ENCODE peak calls at places on chromosomes 16 and 17, in five cellular contexts. K is heart right ventricle, W is mucosa of descending colon, L is right lobe of liver, F is AG09309. Z is an unnamed sample.
A peak's percentile ranks its signal among the peaks of the same experiment; 100 is the strongest.

GRCh38 chr17:57158296-57158695 is 73.2 kb downstream of the AKAP1 start:
- DNase-seq in K (no peak), W (no peak), L (no peak), F (no peak), Z (no peak)

GRCh38 chr16:84754353-84754856 is 54.6 kb downstream of the USP10 start:
- DNase-seq in K (peak; percentile 78), W (no peak), L (no peak), F (peak; percentile 74), Z (peak; percentile 96)

GRCh38 chr17:80688994-80689635 is 144.5 kb downstream of the RPTOR start:
- DNase-seq in K (no peak), W (no peak), L (no peak), F (no peak), Z (no peak)

GRCh38 chr16:89618114-89618999 is 4.9 kb downstream of the DPEP1 start:
- DNase-seq in K (no peak), W (no peak), L (no peak), F (no peak), Z (peak; percentile 54)

GRCh38 chr17:44043326-44043725 is 23.1 kb downstream of the LSM12 start:
- DNase-seq in K (no peak), W (no peak), L (no peak), F (peak; percentile 58), Z (no peak)

GRCh38 chr16:19744670-19745069 is 26.6 kb downstream of the IQCK start:
- DNase-seq in K (no peak), W (no peak), L (no peak), F (no peak), Z (no peak)

GRCh38 chr17:45895969-45896793 is 1.8 kb downstream of the MAPT start:
- DNase-seq in K (no peak), W (no peak), L (no peak), F (no peak), Z (no peak)

GRCh38 chr17:76451480-76451879 is 1.5 kb downstream of the UBE2O start:
- DNase-seq in K (no peak), W (no peak), L (no peak), F (no peak), Z (no peak)

GRCh38 chr17:76690596-76691280 is 20.0 kb downstream of the MXRA7 start:
- DNase-seq in K (no peak), W (no peak), L (no peak), F (no peak), Z (no peak)

GRCh38 chr16:17467923-17468540 is 2.7 kb downstream of the XYLT1 start:
- DNase-seq in K (peak; percentile 71), W (peak; percentile 80), L (peak; percentile 64), F (no peak), Z (peak; percentile 76)

GRCh38 chr17:2068589-2069051 is 13.7 kb downstream of the HIC1 start:
- DNase-seq in K (no peak), W (peak; percentile 48), L (no peak), F (no peak), Z (no peak)

GRCh38 chr17:7056386-7056785 is 12.5 kb upstream of the SLC16A11 start:
- DNase-seq in K (no peak), W (no peak), L (no peak), F (no peak), Z (no peak)

GRCh38 chr17:40307691-40308289 is 1.2 kb upstream of the RARA start:
- DNase-seq in K (no peak), W (peak; percentile 29), L (no peak), F (no peak), Z (peak; percentile 42)

GRCh38 chr16:24688359-24688758 is 41.1 kb upstream of the TNRC6A start:
- DNase-seq in K (no peak), W (no peak), L (no peak), F (no peak), Z (no peak)

GRCh38 chr16:13992322-13992721 is 72.4 kb downstream of the ERCC4 start:
- DNase-seq in K (no peak), W (no peak), L (no peak), F (no peak), Z (no peak)

GRCh38 chr16:69406780-69407331 is 17.6 kb upstream of the CYB5B start:
- DNase-seq in K (no peak), W (no peak), L (no peak), F (no peak), Z (peak; percentile 49)

GRCh38 chr16:79429276-79430128 is 171.0 kb downstream of the MAF start:
- DNase-seq in K (no peak), W (no peak), L (no peak), F (no peak), Z (peak; percentile 7)

GRCh38 chr17:29588561-29589411 is 662 bp downstream of the GIT1 start:
- DNase-seq in K (peak; percentile 31), W (peak; percentile 71), L (no peak), F (no peak), Z (peak; percentile 69)

GRCh38 chr17:51733166-51733565 is 425.3 kb downstream of the CA10 start:
- DNase-seq in K (no peak), W (no peak), L (no peak), F (no peak), Z (no peak)

GRCh38 chr17:78112508-78113471 is 15.8 kb downstream of the TMC6 start:
- DNase-seq in K (peak; percentile 77), W (peak; percentile 90), L (peak; percentile 82), F (no peak), Z (peak; percentile 87)

GRCh38 chr16:67995423-67995822 is 3.9 kb downstream of the DPEP2 start:
- DNase-seq in K (no peak), W (no peak), L (no peak), F (no peak), Z (peak; percentile 64)

GRCh38 chr16:21639493-21639892 is 12.9 kb downstream of the IGSF6 start:
- DNase-seq in K (no peak), W (no peak), L (no peak), F (no peak), Z (no peak)

GRCh38 chr16:89549007-89549700 is 11.3 kb upstream of the RPL13 start:
- DNase-seq in K (no peak), W (no peak), L (no peak), F (no peak), Z (no peak)

GRCh38 chr16:4190934-4191333 is 50.9 kb downstream of the SRL start:
- DNase-seq in K (no peak), W (no peak), L (no peak), F (no peak), Z (no peak)

GRCh38 chr17:4908301-4908700 is 5.4 kb upstream of the CHRNE start:
- DNase-seq in K (no peak), W (peak; percentile 15), L (no peak), F (no peak), Z (no peak)

GRCh38 chr17:64531955-64532371 is 25.2 kb downstream of the CEP95 start:
- DNase-seq in K (no peak), W (no peak), L (no peak), F (peak; percentile 56), Z (no peak)

GRCh38 chr17:65131946-65132345 is 5.2 kb upstream of the RGS9 start:
- DNase-seq in K (no peak), W (no peak), L (no peak), F (peak; percentile 87), Z (no peak)

GRCh38 chr16:82509636-82510035 is 117.1 kb upstream of the CDH13 start:
- DNase-seq in K (no peak), W (no peak), L (no peak), F (no peak), Z (no peak)

GRCh38 chr17:32697728-32698625 is 178.9 kb downstream of the MYO1D start:
- DNase-seq in K (no peak), W (no peak), L (no peak), F (no peak), Z (no peak)

GRCh38 chr17:51052235-51052634 is 68.4 kb downstream of the SPAG9 start:
- DNase-seq in K (no peak), W (no peak), L (no peak), F (no peak), Z (no peak)

DNA sequence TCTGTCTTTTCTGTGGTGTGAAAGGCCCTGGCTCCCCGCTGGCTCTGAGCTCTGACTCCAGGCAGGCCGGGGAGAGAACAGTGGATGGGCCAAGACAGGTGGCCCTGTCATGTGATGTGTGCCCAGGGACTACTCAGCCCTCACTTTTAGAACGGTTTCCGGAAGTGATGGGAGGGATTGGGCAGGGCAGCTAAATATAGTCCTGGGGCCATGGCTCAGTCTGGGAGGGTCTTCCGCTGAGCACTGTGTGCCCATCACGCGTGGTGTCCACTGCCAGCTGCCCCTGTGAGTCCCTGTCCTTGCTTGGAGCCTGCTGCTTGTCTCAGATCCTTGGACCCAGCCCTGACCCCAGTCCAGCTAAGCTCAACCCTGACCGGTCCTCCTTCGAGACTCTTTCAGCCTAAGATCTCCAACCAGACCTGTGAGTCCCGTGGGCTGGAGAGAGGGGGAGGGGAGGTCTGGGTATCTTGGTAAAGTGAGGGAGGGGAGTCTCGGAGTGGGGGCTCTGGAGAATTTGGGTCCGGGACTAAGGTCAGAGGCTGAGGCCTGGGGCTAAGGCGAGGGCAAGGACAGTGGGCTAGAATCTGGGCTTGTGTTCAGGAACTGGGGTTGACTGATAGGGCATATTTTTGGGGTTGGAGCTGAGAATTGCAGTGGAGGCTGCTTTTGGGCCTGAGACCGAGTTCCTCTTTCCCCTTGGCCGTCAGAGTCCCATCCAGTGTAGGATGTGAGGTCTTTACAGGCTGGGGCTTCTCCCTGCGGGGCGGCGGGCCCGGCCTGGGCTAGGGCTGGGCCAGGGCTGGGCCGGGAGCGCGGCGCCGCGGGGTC is at the start of gene TRIM72:
- DNase-seq in K (no peak), W (no peak), L (no peak), F (no peak), Z (no peak)
- H3K4me3 ChIP-seq in K (peak within 1 kb of the TSS; percentile 57), W (no peak within 1 kb of the TSS), L (peak within 1 kb of the TSS; percentile 28), F (peak within 1 kb of the TSS; percentile 46), Z (no peak within 1 kb of the TSS)

GRCh38 chr17:38464251-38464722 is 36.0 kb downstream of the ARHGAP23 start:
- DNase-seq in K (peak; percentile 73), W (no peak), L (no peak), F (no peak), Z (no peak)
- H3K4me3 ChIP-seq in K (peak overlapping the region; percentile 58), W (no peak overlapping the region), L (no peak overlapping the region), F (peak overlapping the region; percentile 23), Z (no peak overlapping the region)

DNA sequence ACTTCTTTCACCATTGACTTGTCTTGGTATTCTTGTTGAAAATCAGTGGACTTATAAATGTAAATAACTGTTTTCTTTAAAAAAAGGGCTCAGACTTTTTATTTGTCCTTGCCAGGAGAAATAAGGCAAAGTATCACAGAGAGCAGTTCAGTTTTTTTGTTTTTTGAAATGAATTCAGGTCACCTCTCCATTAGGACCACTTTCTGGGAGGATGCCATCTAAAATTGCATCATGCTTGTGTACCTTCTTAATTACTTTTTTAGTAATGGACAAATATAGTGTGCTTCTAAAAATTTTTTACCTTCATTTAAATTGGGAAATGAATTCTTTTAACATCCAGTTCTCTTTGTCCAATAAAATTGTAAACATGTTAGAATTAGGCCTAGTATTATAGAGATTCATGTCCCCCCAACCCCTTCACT is 210.0 kb downstream of the BCAS3 start:
- DNase-seq in K (no peak), W (no peak), L (no peak), F (no peak), Z (no peak)
- H3K4me3 ChIP-seq in K (peak overlapping the region; percentile 26), W (no peak overlapping the region), L (peak overlapping the region; percentile 35), F (no peak overlapping the region), Z (no peak overlapping the region)

GRCh38 chr17:74204474-74204873 is 996 bp downstream of the RPL38 start:
- DNase-seq in K (no peak), W (no peak), L (no peak), F (no peak), Z (no peak)

GRCh38 chr17:74202879-74203432 is 522 bp upstream of the RPL38 start:
- DNase-seq in K (no peak), W (no peak), L (no peak), F (no peak), Z (no peak)

GRCh38 chr17:74203439-74204240 is at the start of gene RPL38:
- DNase-seq in K (peak; percentile 98), W (peak; percentile 95), L (peak; percentile 96), F (peak; percentile 89), Z (peak; percentile 96)

GRCh38 chr17:74205274-74205673 is 1.8 kb downstream of the RPL38 start:
- DNase-seq in K (no peak), W (no peak), L (no peak), F (no peak), Z (no peak)

GRCh38 chr17:74206332-74206818 is 2.9 kb downstream of the RPL38 start:
- DNase-seq in K (no peak), W (no peak), L (no peak), F (no peak), Z (no peak)
- H3K4me3 ChIP-seq in K (no peak overlapping the region), W (no peak overlapping the region), L (no peak overlapping the region), F (no peak overlapping the region), Z (peak overlapping the region; percentile 32)